ENCODE peak calls at places on chromosomes 13 and 19, in ten cellular contexts. Y is upper lobe of right lung; P is Caco-2; Q is lower leg skin; V is lung; J is left lung; M is body of pancreas; E is mammary epithelial cell; A is fibroblast of pulmonary artery; R is CD8-positive, alpha-beta T cell. T is an unnamed sample.

GRCh38 chr13:110758195-110758594 is 44.7 kb downstream of the ING1 start:
- DNase-seq in Y (no peak), P (no peak), Q (no peak), V (no peak), J (no peak), M (no peak), E (peak), A (peak), R (no peak), T (no peak)

GRCh38 chr13:97005631-97006262 is 11.5 kb upstream of the OXGR1 start:
- DNase-seq in Y (no peak), P (no peak), Q (no peak), V (no peak), J (no peak), M (no peak), E (peak), A (peak), R (no peak), T (no peak)

GRCh38 chr13:26713341-26713740 is 47.2 kb downstream of the GPR12 start:
- DNase-seq in Y (no peak), P (no peak), Q (no peak), V (no peak), J (no peak), M (no peak), E (no peak), A (no peak), R (no peak), T (no peak)

GRCh38 chr19:6828698-6829633 is 56.5 kb downstream of the VAV1 start:
- DNase-seq in Y (no peak), P (peak), Q (no peak), V (no peak), J (no peak), M (no peak), E (no peak), A (no peak), R (peak), T (no peak)

GRCh38 chr19:38949580-38950367 is 19.0 kb downstream of the MRPS12 start:
- DNase-seq in Y (peak), P (peak), Q (peak), V (peak), J (peak), M (peak), E (peak), A (peak), R (peak), T (peak)

GRCh38 chr19:3065675-3066357 is 3.5 kb upstream of the TLE5 start:
- DNase-seq in Y (no peak), P (peak), Q (no peak), V (no peak), J (no peak), M (peak), E (no peak), A (no peak), R (no peak), T (no peak)

GRCh38 chr19:33796164-33797100 is at the start of gene KCTD15:
- DNase-seq in Y (peak), P (peak), Q (no peak), V (no peak), J (no peak), M (peak), E (peak), A (peak), R (no peak), T (no peak)

GRCh38 chr19:12938536-12939291 is at the start of gene CALR:
- DNase-seq in Y (no peak), P (peak), Q (no peak), V (no peak), J (no peak), M (peak), E (peak), A (peak), R (peak), T (no peak)

GRCh38 chr13:114110091-114110829 is 22.2 kb downstream of the RASA3 start:
- DNase-seq in Y (peak), P (no peak), Q (no peak), V (no peak), J (peak), M (no peak), E (no peak), A (no peak), R (peak), T (peak)

GRCh38 chr19:45691516-45692186 is at the start of gene SNRPD2:
- DNase-seq in Y (peak), P (peak), Q (peak), V (peak), J (peak), M (peak), E (peak), A (peak), R (peak), T (peak)

GRCh38 chr19:16325671-16326400 is 1.2 kb downstream of the KLF2 start:
- DNase-seq in Y (peak), P (no peak), Q (no peak), V (peak), J (peak), M (no peak), E (no peak), A (peak), R (peak), T (peak)

GRCh38 chr19:16326401-16327130 is 1.9 kb downstream of the KLF2 start:
- DNase-seq in Y (peak), P (no peak), Q (no peak), V (peak), J (no peak), M (no peak), E (no peak), A (peak), R (peak), T (peak)

GRCh38 chr19:16327501-16327900 is 2.9 kb downstream of the KLF2 start:
- DNase-seq in Y (no peak), P (no peak), Q (no peak), V (no peak), J (no peak), M (no peak), E (no peak), A (peak), R (peak), T (peak)

GRCh38 chr19:16327911-16328823 is 3.5 kb downstream of the KLF2 start:
- DNase-seq in Y (peak), P (no peak), Q (peak), V (peak), J (peak), M (peak), E (no peak), A (peak), R (peak), T (no peak)

DNA sequence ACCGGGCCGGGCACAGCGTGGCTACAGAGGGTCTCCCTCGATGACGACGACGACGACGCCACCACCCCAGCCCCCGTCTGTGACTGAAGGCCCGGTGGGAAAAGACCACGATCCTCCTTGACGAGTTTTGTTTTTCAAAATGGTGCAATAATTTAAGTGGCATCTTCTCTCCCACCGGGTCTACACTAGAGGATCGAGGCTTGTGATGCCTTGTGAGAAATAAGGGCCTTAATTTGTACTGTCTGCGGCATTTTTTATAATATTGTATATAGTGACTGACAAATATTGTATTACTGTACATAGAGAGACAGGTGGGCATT is 2.5 kb downstream of the KLF2 start:
- DNase-seq in Y (peak), P (no peak), Q (no peak), V (no peak), J (no peak), M (no peak), E (no peak), A (peak), R (no peak), T (no peak)
- H3K4me3 ChIP-seq in Y (peak), P (no peak), Q (peak), V (peak), J (peak), M (no peak), E (no peak), A (peak), R (peak), T (peak)

GRCh38 chr19:57068921-57069697 is 50.7 kb upstream of the USP29 start:
- DNase-seq in Y (no peak), P (no peak), Q (no peak), V (no peak), J (no peak), M (peak), E (no peak), A (no peak), R (no peak), T (no peak)
- TF ChIP-seq CTCF in Y (peak), P (peak), Q (no peak), V (no peak), J (no peak), M (no peak), E (peak), A (no peak), R (no peak), T (no peak)

DNA sequence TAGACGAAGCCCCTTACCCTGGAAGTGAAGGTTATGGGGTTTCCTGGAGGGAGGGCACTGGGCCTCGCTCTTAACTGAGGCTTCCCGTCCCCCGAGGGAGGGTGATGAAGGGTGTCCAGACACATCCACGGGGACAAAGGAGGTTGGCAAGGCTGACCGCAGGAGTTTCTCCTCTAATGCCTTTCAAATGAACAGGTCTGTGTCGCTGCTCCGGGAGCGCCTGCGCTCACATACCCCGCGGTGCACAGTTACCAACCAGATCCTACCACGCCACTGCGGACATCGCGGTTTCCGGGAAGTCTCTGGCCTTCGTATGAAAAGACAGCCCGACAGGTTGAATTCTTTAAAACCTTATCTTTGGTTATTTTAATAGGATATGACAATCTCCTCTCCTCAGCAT is 41.3 kb downstream of the IRS2 start:
- DNase-seq in Y (no peak), P (no peak), Q (no peak), V (no peak), J (no peak), M (no peak), E (no peak), A (no peak), R (no peak), T (no peak)
- H3K4me3 ChIP-seq in Y (no peak), P (no peak), Q (no peak), V (no peak), J (no peak), M (no peak), E (no peak), A (no peak), R (no peak), T (no peak)

GRCh38 chr13:99448586-99448985 is 52.7 kb upstream of the TM9SF2 start:
- DNase-seq in Y (no peak), P (no peak), Q (no peak), V (no peak), J (no peak), M (no peak), E (no peak), A (no peak), R (no peak), T (no peak)

GRCh38 chr13:99450416-99450815 is 50.9 kb upstream of the TM9SF2 start:
- DNase-seq in Y (no peak), P (no peak), Q (no peak), V (no peak), J (no peak), M (no peak), E (no peak), A (no peak), R (no peak), T (no peak)

GRCh38 chr13:99442273-99442895 is 58.9 kb upstream of the TM9SF2 start:
- DNase-seq in Y (no peak), P (peak), Q (peak), V (no peak), J (no peak), M (peak), E (peak), A (peak), R (peak), T (peak)

GRCh38 chr13:99446242-99446641 is 55.0 kb upstream of the TM9SF2 start:
- DNase-seq in Y (no peak), P (peak), Q (no peak), V (no peak), J (no peak), M (no peak), E (no peak), A (no peak), R (no peak), T (no peak)
- TF ChIP-seq CTCF in Y (no peak), P (no peak), Q (no peak), V (no peak), J (no peak), M (no peak), E (peak), A (no peak), R (no peak), T (no peak)